ENCODE peak calls at places on chromosomes 2 and 18, in five cellular contexts. One of them, this sample, is unnamed.

GRCh38 chr2:135130751-135131150 is 78.7 kb downstream of the RAB3GAP1 start:
- DNase-seq in GM12878: no peak
- DNase-seq in HepG2: no peak
- DNase-seq in H1: no peak
- DNase-seq in K562: no peak
- DNase-seq in this sample: no peak

GRCh38 chr18:47985837-47986236 is 55.4 kb upstream of the SMAD2 start:
- DNase-seq in GM12878: no peak
- DNase-seq in HepG2: no peak
- DNase-seq in H1: no peak
- DNase-seq in K562: no peak
- DNase-seq in this sample: no peak

GRCh38 chr2:171522057-171522803 is at the start of gene CYBRD1:
- DNase-seq in GM12878: no peak
- DNase-seq in HepG2: no peak
- DNase-seq in H1: no peak
- DNase-seq in K562: peak
- DNase-seq in this sample: no peak

GRCh38 chr2:16373341-16373740 is 292.3 kb downstream of the CYRIA start:
- DNase-seq in GM12878: no peak
- DNase-seq in HepG2: no peak
- DNase-seq in H1: no peak
- DNase-seq in K562: no peak
- DNase-seq in this sample: no peak

GRCh38 chr2:12251121-12251520 is 465.6 kb upstream of the TRIB2 start:
- DNase-seq in GM12878: no peak
- DNase-seq in HepG2: no peak
- DNase-seq in H1: no peak
- DNase-seq in K562: no peak
- DNase-seq in this sample: no peak

GRCh38 chr2:1677833-1678165 is 66.5 kb downstream of the PXDN start:
- DNase-seq in GM12878: no peak
- DNase-seq in HepG2: no peak
- DNase-seq in H1: no peak
- DNase-seq in K562: no peak
- DNase-seq in this sample: no peak

GRCh38 chr2:33372940-33373553 is 103.4 kb upstream of the RASGRP3 start:
- DNase-seq in GM12878: peak
- DNase-seq in HepG2: peak
- DNase-seq in H1: no peak
- DNase-seq in K562: peak
- DNase-seq in this sample: peak

GRCh38 chr2:171652411-171652775 is 34.9 kb upstream of the DYNC1I2 start:
- DNase-seq in GM12878: no peak
- DNase-seq in HepG2: no peak
- DNase-seq in H1: no peak
- DNase-seq in K562: no peak
- DNase-seq in this sample: no peak

GRCh38 chr18:9575558-9575957 is 38.8 kb downstream of the PPP4R1 start:
- DNase-seq in GM12878: no peak
- DNase-seq in HepG2: peak
- DNase-seq in H1: no peak
- DNase-seq in K562: peak
- DNase-seq in this sample: peak

GRCh38 chr2:156818944-156819343 is 382.8 kb downstream of the GPD2 start:
- DNase-seq in GM12878: no peak
- DNase-seq in HepG2: no peak
- DNase-seq in H1: no peak
- DNase-seq in K562: no peak
- DNase-seq in this sample: no peak

GRCh38 chr2:74690571-74690970 is 36.5 kb downstream of the SEMA4F start:
- DNase-seq in GM12878: peak
- DNase-seq in HepG2: peak
- DNase-seq in H1: no peak
- DNase-seq in K562: peak
- DNase-seq in this sample: peak

GRCh38 chr2:20676353-20677215 is 9.6 kb downstream of the GDF7 start:
- DNase-seq in GM12878: peak
- DNase-seq in HepG2: peak
- DNase-seq in H1: no peak
- DNase-seq in K562: no peak
- DNase-seq in this sample: no peak

GRCh38 chr2:149040451-149040850 is 2.0 kb downstream of the LYPD6B start:
- DNase-seq in GM12878: no peak
- DNase-seq in HepG2: peak
- DNase-seq in H1: peak
- DNase-seq in K562: peak
- DNase-seq in this sample: peak

GRCh38 chr2:123720760-123721159 is 304.3 kb upstream of the CNTNAP5 start:
- DNase-seq in GM12878: no peak
- DNase-seq in HepG2: no peak
- DNase-seq in H1: no peak
- DNase-seq in K562: no peak
- DNase-seq in this sample: no peak

GRCh38 chr2:62382757-62383156 is 123.2 kb downstream of the TMEM17 start:
- DNase-seq in GM12878: no peak
- DNase-seq in HepG2: no peak
- DNase-seq in H1: no peak
- DNase-seq in K562: no peak
- DNase-seq in this sample: no peak

GRCh38 chr2:230821261-230821990 is 43.3 kb upstream of the ITM2C start:
- DNase-seq in GM12878: no peak
- DNase-seq in HepG2: no peak
- DNase-seq in H1: no peak
- DNase-seq in K562: no peak
- DNase-seq in this sample: no peak

GRCh38 chr2:228318218-228318617 is 136.7 kb upstream of the SPHKAP start:
- DNase-seq in GM12878: no peak
- DNase-seq in HepG2: peak
- DNase-seq in H1: peak
- DNase-seq in K562: no peak
- DNase-seq in this sample: peak

GRCh38 chr18:11405804-11406203 is 203.6 kb upstream of the SLC35G4 start:
- DNase-seq in GM12878: no peak
- DNase-seq in HepG2: no peak
- DNase-seq in H1: no peak
- DNase-seq in K562: no peak
- DNase-seq in this sample: no peak

GRCh38 chr2:48043746-48044145 is 137.4 kb upstream of the FBXO11 start:
- DNase-seq in GM12878: no peak
- DNase-seq in HepG2: no peak
- DNase-seq in H1: no peak
- DNase-seq in K562: no peak
- DNase-seq in this sample: no peak

GRCh38 chr2:219430633-219431615 is 3.7 kb upstream of the SPEG start:
- DNase-seq in GM12878: no peak
- DNase-seq in HepG2: peak
- DNase-seq in H1: no peak
- DNase-seq in K562: no peak
- DNase-seq in this sample: no peak

GRCh38 chr18:48592540-48592939 is 53.7 kb downstream of the CTIF start:
- DNase-seq in GM12878: no peak
- DNase-seq in HepG2: no peak
- DNase-seq in H1: no peak
- DNase-seq in K562: peak
- DNase-seq in this sample: no peak

GRCh38 chr2:44529448-44529847 is 167.7 kb downstream of the CAMKMT start:
- DNase-seq in GM12878: no peak
- DNase-seq in HepG2: no peak
- DNase-seq in H1: no peak
- DNase-seq in K562: no peak
- DNase-seq in this sample: no peak

GRCh38 chr2:236955675-236956618 is 129.7 kb upstream of the COPS8 start:
- DNase-seq in GM12878: no peak
- DNase-seq in HepG2: peak
- DNase-seq in H1: no peak
- DNase-seq in K562: peak
- DNase-seq in this sample: no peak

GRCh38 chr2:146321175-146321574 is 1523.7 kb upstream of the ACVR2A start:
- DNase-seq in GM12878: no peak
- DNase-seq in HepG2: no peak
- DNase-seq in H1: no peak
- DNase-seq in K562: no peak
- DNase-seq in this sample: no peak

GRCh38 chr2:129777757-129778607 is 201.5 kb upstream of the RAB6C start:
- DNase-seq in GM12878: no peak
- DNase-seq in HepG2: no peak
- DNase-seq in H1: no peak
- DNase-seq in K562: no peak
- DNase-seq in this sample: no peak

GRCh38 chr18:48979944-48980890 is 29.5 kb upstream of the SMAD7 start:
- DNase-seq in GM12878: no peak
- DNase-seq in HepG2: peak
- DNase-seq in H1: no peak
- DNase-seq in K562: no peak
- DNase-seq in this sample: no peak

GRCh38 chr2:218727502-218728165 is 17.0 kb downstream of the TTLL4 start:
- DNase-seq in GM12878: no peak
- DNase-seq in HepG2: peak
- DNase-seq in H1: no peak
- DNase-seq in K562: peak
- DNase-seq in this sample: no peak

GRCh38 chr2:162403884-162404283 is 60.0 kb downstream of the GCA start:
- DNase-seq in GM12878: no peak
- DNase-seq in HepG2: no peak
- DNase-seq in H1: no peak
- DNase-seq in K562: no peak
- DNase-seq in this sample: no peak

GRCh38 chr2:84781942-84782716 is 98.8 kb downstream of the TRABD2A start:
- DNase-seq in GM12878: no peak
- DNase-seq in HepG2: no peak
- DNase-seq in H1: no peak
- DNase-seq in K562: peak
- DNase-seq in this sample: peak

GRCh38 chr2:212539145-212539880 is 711 bp upstream of the ERBB4 start:
- DNase-seq in GM12878: no peak
- DNase-seq in HepG2: no peak
- DNase-seq in H1: peak
- DNase-seq in K562: no peak
- DNase-seq in this sample: no peak

GRCh38 chr18:68033466-68033865 is 516.9 kb upstream of the DSEL start:
- DNase-seq in GM12878: no peak
- DNase-seq in HepG2: no peak
- DNase-seq in H1: no peak
- DNase-seq in K562: no peak
- DNase-seq in this sample: no peak
- H3K27ac ChIP-seq in GM12878: no peak
- H3K27ac ChIP-seq in HepG2: no peak
- H3K27ac ChIP-seq in H1: no peak
- H3K27ac ChIP-seq in K562: no peak
- H3K27ac ChIP-seq in this sample: no peak

GRCh38 chr2:41949091-41949490 is 98.7 kb upstream of the PKDCC start:
- DNase-seq in GM12878: no peak
- DNase-seq in HepG2: no peak
- DNase-seq in H1: no peak
- DNase-seq in K562: no peak
- DNase-seq in this sample: no peak

GRCh38 chr2:41948397-41948763 is 99.4 kb upstream of the PKDCC start:
- DNase-seq in GM12878: no peak
- DNase-seq in HepG2: no peak
- DNase-seq in H1: no peak
- DNase-seq in K562: no peak
- DNase-seq in this sample: no peak

GRCh38 chr2:41947701-41948396 is 100.0 kb upstream of the PKDCC start:
- DNase-seq in GM12878: no peak
- DNase-seq in HepG2: no peak
- DNase-seq in H1: no peak
- DNase-seq in K562: peak
- DNase-seq in this sample: no peak

GRCh38 chr2:41949541-41950439 is 98.0 kb upstream of the PKDCC start:
- DNase-seq in GM12878: no peak
- DNase-seq in HepG2: no peak
- DNase-seq in H1: no peak
- DNase-seq in K562: no peak
- DNase-seq in this sample: no peak

GRCh38 chr2:41950440-41950960 is 97.3 kb upstream of the PKDCC start:
- DNase-seq in GM12878: no peak
- DNase-seq in HepG2: no peak
- DNase-seq in H1: no peak
- DNase-seq in K562: no peak
- DNase-seq in this sample: no peak
- TF ChIP-seq SRF in GM12878: no peak
- TF ChIP-seq SRF in HepG2: no peak
- TF ChIP-seq SRF in H1: no peak
- TF ChIP-seq SRF in K562: no peak
- TF ChIP-seq SRF in this sample: no peak

DNA sequence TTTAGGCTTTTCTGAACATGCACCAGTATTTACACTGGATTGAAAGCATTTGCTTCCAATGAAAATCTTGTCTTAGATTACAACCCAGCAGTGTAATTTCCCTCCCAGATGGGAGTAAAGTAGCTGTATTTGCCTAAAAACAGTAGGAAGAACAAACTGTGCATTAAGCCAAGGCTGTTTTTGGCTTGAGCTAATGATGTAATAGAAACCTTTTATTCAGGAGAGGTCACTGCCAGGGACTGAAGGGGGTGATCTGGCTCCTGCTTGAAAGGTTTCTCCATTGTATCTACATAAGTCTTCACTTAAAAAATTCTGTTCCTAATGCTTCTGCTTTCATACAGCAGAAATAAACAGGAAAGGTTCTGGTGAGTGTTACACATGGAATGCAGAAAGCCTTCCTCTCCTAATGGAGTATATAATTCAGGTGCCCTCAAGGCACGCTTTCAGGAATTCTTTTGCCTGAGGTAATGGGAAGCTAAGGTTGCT is 74.4 kb downstream of the MEIS1 start:
- DNase-seq in GM12878: no peak
- DNase-seq in HepG2: no peak
- DNase-seq in H1: no peak
- DNase-seq in K562: no peak
- DNase-seq in this sample: no peak
- H3K27ac ChIP-seq in GM12878: no peak
- H3K27ac ChIP-seq in HepG2: no peak
- H3K27ac ChIP-seq in H1: no peak
- H3K27ac ChIP-seq in K562: no peak
- H3K27ac ChIP-seq in this sample: no peak

GRCh38 chr2:104474725-104475124 is 379.2 kb upstream of the POU3F3 start:
- DNase-seq in GM12878: no peak
- DNase-seq in HepG2: no peak
- DNase-seq in H1: no peak
- DNase-seq in K562: no peak
- DNase-seq in this sample: no peak
- TF ChIP-seq SRF in GM12878: no peak
- TF ChIP-seq SRF in HepG2: no peak
- TF ChIP-seq SRF in H1: no peak
- TF ChIP-seq SRF in K562: no peak
- TF ChIP-seq SRF in this sample: no peak

This sample was measured in HCT116.